ENCODE peak calls at places on chromosomes 3 and 15, in eight cellular contexts. One of them, this sample, is unnamed.

GRCh38 chr15:25248583-25249235 is 190.1 kb downstream of the UBE3A start:
- DNase-seq in esophagus muscularis mucosa: peak; percentile 84
- DNase-seq in heart right ventricle: no peak
- DNase-seq in neuronal stem cell: no peak
- DNase-seq in CD8-positive, alpha-beta memory T cell: no peak
- DNase-seq in A549: no peak
- DNase-seq in spleen: peak; percentile 46
- DNase-seq in HCT116: no peak
- DNase-seq in this sample: no peak

GRCh38 chr3:49668414-49668797 is 5.7 kb upstream of the APEH start:
- DNase-seq in HCT116: no peak
- DNase-seq in spleen: no peak
- DNase-seq in heart right ventricle: no peak
- DNase-seq in A549: peak; percentile 50
- DNase-seq in esophagus muscularis mucosa: no peak
- DNase-seq in CD8-positive, alpha-beta memory T cell: no peak
- DNase-seq in neuronal stem cell: no peak
- DNase-seq in this sample: no peak

GRCh38 chr15:68309024-68309423 is 31.5 kb downstream of the FEM1B start:
- DNase-seq in esophagus muscularis mucosa: peak; percentile 39
- DNase-seq in spleen: no peak
- DNase-seq in neuronal stem cell: no peak
- DNase-seq in A549: peak; percentile 51
- DNase-seq in CD8-positive, alpha-beta memory T cell: no peak
- DNase-seq in HCT116: no peak
- DNase-seq in heart right ventricle: no peak
- DNase-seq in this sample: no peak

GRCh38 chr3:171876651-171877272 is 33.6 kb downstream of the TMEM212 start:
- DNase-seq in spleen: no peak
- DNase-seq in CD8-positive, alpha-beta memory T cell: no peak
- DNase-seq in esophagus muscularis mucosa: no peak
- DNase-seq in neuronal stem cell: no peak
- DNase-seq in A549: peak; percentile 20
- DNase-seq in heart right ventricle: no peak
- DNase-seq in HCT116: no peak
- DNase-seq in this sample: no peak

GRCh38 chr3:112056451-112056929 is 22.0 kb downstream of the TMPRSS7 start:
- DNase-seq in A549: peak; percentile 26
- DNase-seq in esophagus muscularis mucosa: no peak
- DNase-seq in HCT116: no peak
- DNase-seq in CD8-positive, alpha-beta memory T cell: no peak
- DNase-seq in heart right ventricle: no peak
- DNase-seq in spleen: no peak
- DNase-seq in neuronal stem cell: no peak
- DNase-seq in this sample: no peak

GRCh38 chr3:33146791-33147445 is 33.1 kb downstream of the CRTAP start:
- DNase-seq in A549: no peak
- DNase-seq in neuronal stem cell: no peak
- DNase-seq in esophagus muscularis mucosa: peak; percentile 89
- DNase-seq in CD8-positive, alpha-beta memory T cell: no peak
- DNase-seq in heart right ventricle: no peak
- DNase-seq in HCT116: no peak
- DNase-seq in spleen: no peak
- DNase-seq in this sample: no peak

GRCh38 chr3:126317029-126317996 is 39.9 kb downstream of the KLF15 start:
- DNase-seq in spleen: peak; percentile 33
- DNase-seq in heart right ventricle: no peak
- DNase-seq in esophagus muscularis mucosa: peak; percentile 70
- DNase-seq in HCT116: no peak
- DNase-seq in neuronal stem cell: no peak
- DNase-seq in A549: no peak
- DNase-seq in CD8-positive, alpha-beta memory T cell: no peak
- DNase-seq in this sample: no peak

GRCh38 chr3:104629038-104629437 is 737.7 kb upstream of the ALCAM start:
- DNase-seq in esophagus muscularis mucosa: no peak
- DNase-seq in HCT116: peak; percentile 23
- DNase-seq in A549: no peak
- DNase-seq in neuronal stem cell: no peak
- DNase-seq in heart right ventricle: no peak
- DNase-seq in spleen: no peak
- DNase-seq in CD8-positive, alpha-beta memory T cell: no peak
- DNase-seq in this sample: no peak

GRCh38 chr3:123246846-123247245 is 45.1 kb downstream of the SEC22A start:
- DNase-seq in heart right ventricle: no peak
- DNase-seq in esophagus muscularis mucosa: no peak
- DNase-seq in spleen: no peak
- DNase-seq in CD8-positive, alpha-beta memory T cell: no peak
- DNase-seq in HCT116: no peak
- DNase-seq in neuronal stem cell: no peak
- DNase-seq in A549: no peak
- DNase-seq in this sample: no peak

GRCh38 chr15:36667296-36667695 is 87.9 kb downstream of the CDIN1 start:
- DNase-seq in spleen: no peak
- DNase-seq in heart right ventricle: no peak
- DNase-seq in esophagus muscularis mucosa: no peak
- DNase-seq in CD8-positive, alpha-beta memory T cell: no peak
- DNase-seq in A549: no peak
- DNase-seq in neuronal stem cell: no peak
- DNase-seq in HCT116: no peak
- DNase-seq in this sample: no peak

GRCh38 chr3:53224536-53224935 is 31.3 kb downstream of the TKT start:
- DNase-seq in esophagus muscularis mucosa: no peak
- DNase-seq in HCT116: no peak
- DNase-seq in spleen: no peak
- DNase-seq in neuronal stem cell: no peak
- DNase-seq in heart right ventricle: no peak
- DNase-seq in A549: no peak
- DNase-seq in CD8-positive, alpha-beta memory T cell: no peak
- DNase-seq in this sample: no peak

GRCh38 chr15:92439311-92439710 is 45.6 kb downstream of the ST8SIA2 start:
- DNase-seq in spleen: no peak
- DNase-seq in heart right ventricle: no peak
- DNase-seq in A549: no peak
- DNase-seq in HCT116: no peak
- DNase-seq in CD8-positive, alpha-beta memory T cell: no peak
- DNase-seq in esophagus muscularis mucosa: no peak
- DNase-seq in neuronal stem cell: no peak
- DNase-seq in this sample: peak; percentile 5

DNA sequence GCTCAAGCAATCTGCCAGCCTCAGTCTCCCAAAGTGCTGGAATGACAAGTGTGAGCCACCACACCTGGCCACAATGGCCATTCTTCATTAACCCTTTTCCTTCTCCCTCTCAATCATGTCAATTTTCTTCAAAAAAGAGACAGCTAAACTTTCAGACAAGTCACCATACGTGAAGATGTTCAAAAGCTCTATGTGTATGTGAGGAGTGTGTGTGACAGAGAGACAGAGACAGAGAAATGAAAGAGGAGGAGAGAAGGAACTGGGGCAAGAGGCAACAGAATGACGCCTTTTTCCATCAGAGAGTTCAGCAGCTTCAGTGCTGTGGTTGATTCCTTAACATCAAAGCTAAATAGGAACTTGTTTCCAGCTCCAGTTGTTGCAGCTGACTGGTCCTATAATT is 27.4 kb downstream of the OSBPL10 start:
- DNase-seq in neuronal stem cell: no peak
- DNase-seq in heart right ventricle: no peak
- DNase-seq in esophagus muscularis mucosa: peak; percentile 62
- DNase-seq in A549: no peak
- DNase-seq in CD8-positive, alpha-beta memory T cell: no peak
- DNase-seq in spleen: no peak
- DNase-seq in HCT116: no peak
- DNase-seq in this sample: no peak
- H3K4me1 ChIP-seq in neuronal stem cell: no peaks in the 10 kb centered on the region
- H3K4me1 ChIP-seq in heart right ventricle: peaks cover 7% of the 10 kb centered on the region
- H3K4me1 ChIP-seq in esophagus muscularis mucosa: peaks cover 15% of the 10 kb centered on the region
- H3K4me1 ChIP-seq in A549: peaks cover 7% of the 10 kb centered on the region
- H3K4me1 ChIP-seq in CD8-positive, alpha-beta memory T cell: no peaks in the 10 kb centered on the region
- H3K4me1 ChIP-seq in spleen: peaks cover 6% of the 10 kb centered on the region
- H3K4me1 ChIP-seq in HCT116: no peaks in the 10 kb centered on the region
- H3K4me1 ChIP-seq in this sample: peaks cover 1% of the 10 kb centered on the region

GRCh38 chr3:186454881-186455703 is 89.1 kb downstream of the CRYGS start:
- DNase-seq in CD8-positive, alpha-beta memory T cell: no peak
- DNase-seq in HCT116: no peak
- DNase-seq in neuronal stem cell: no peak
- DNase-seq in heart right ventricle: no peak
- DNase-seq in spleen: no peak
- DNase-seq in esophagus muscularis mucosa: peak; percentile 72
- DNase-seq in A549: no peak
- DNase-seq in this sample: no peak
- H3K9me3 ChIP-seq in CD8-positive, alpha-beta memory T cell: no peaks in the 10 kb centered on the region
- H3K9me3 ChIP-seq in HCT116: no peaks in the 10 kb centered on the region
- H3K9me3 ChIP-seq in neuronal stem cell: no peaks in the 10 kb centered on the region
- H3K9me3 ChIP-seq in heart right ventricle: no peaks in the 10 kb centered on the region
- H3K9me3 ChIP-seq in spleen: no peaks in the 10 kb centered on the region
- H3K9me3 ChIP-seq in esophagus muscularis mucosa: no peaks in the 10 kb centered on the region
- H3K9me3 ChIP-seq in A549: no peaks in the 10 kb centered on the region
- H3K9me3 ChIP-seq in this sample: no peaks in the 10 kb centered on the region

GRCh38 chr15:81299630-81300273 is 24.2 kb downstream of the STARD5 start:
- DNase-seq in HCT116: no peak
- DNase-seq in spleen: no peak
- DNase-seq in neuronal stem cell: no peak
- DNase-seq in esophagus muscularis mucosa: no peak
- DNase-seq in heart right ventricle: no peak
- DNase-seq in CD8-positive, alpha-beta memory T cell: no peak
- DNase-seq in A549: no peak
- DNase-seq in this sample: peak; percentile 56
- H3K4me1 ChIP-seq in HCT116: peaks cover 11% of the 10 kb centered on the region
- H3K4me1 ChIP-seq in spleen: peaks cover 45% of the 10 kb centered on the region
- H3K4me1 ChIP-seq in neuronal stem cell: peaks cover 22% of the 10 kb centered on the region
- H3K4me1 ChIP-seq in esophagus muscularis mucosa: peaks cover 20% of the 10 kb centered on the region
- H3K4me1 ChIP-seq in heart right ventricle: peaks cover 7% of the 10 kb centered on the region
- H3K4me1 ChIP-seq in CD8-positive, alpha-beta memory T cell: peaks cover 61% of the 10 kb centered on the region
- H3K4me1 ChIP-seq in A549: peaks cover 16% of the 10 kb centered on the region
- H3K4me1 ChIP-seq in this sample: peaks cover 4% of the 10 kb centered on the region

GRCh38 chr15:72824112-72824511 is 40.6 kb upstream of the ADPGK start:
- DNase-seq in CD8-positive, alpha-beta memory T cell: no peak
- DNase-seq in HCT116: no peak
- DNase-seq in neuronal stem cell: no peak
- DNase-seq in A549: no peak
- DNase-seq in heart right ventricle: no peak
- DNase-seq in esophagus muscularis mucosa: no peak
- DNase-seq in spleen: no peak
- DNase-seq in this sample: no peak

GRCh38 chr15:72824781-72825180 is 41.2 kb upstream of the ADPGK start:
- DNase-seq in HCT116: no peak
- DNase-seq in A549: no peak
- DNase-seq in heart right ventricle: no peak
- DNase-seq in spleen: no peak
- DNase-seq in CD8-positive, alpha-beta memory T cell: no peak
- DNase-seq in neuronal stem cell: no peak
- DNase-seq in esophagus muscularis mucosa: no peak
- DNase-seq in this sample: no peak

GRCh38 chr15:72818632-72819031 is 35.1 kb upstream of the ADPGK start:
- DNase-seq in neuronal stem cell: no peak
- DNase-seq in A549: no peak
- DNase-seq in heart right ventricle: no peak
- DNase-seq in HCT116: no peak
- DNase-seq in esophagus muscularis mucosa: no peak
- DNase-seq in spleen: no peak
- DNase-seq in CD8-positive, alpha-beta memory T cell: no peak
- DNase-seq in this sample: no peak

GRCh38 chr15:72825831-72826230 is 42.3 kb upstream of the ADPGK start:
- DNase-seq in heart right ventricle: no peak
- DNase-seq in spleen: no peak
- DNase-seq in A549: no peak
- DNase-seq in esophagus muscularis mucosa: no peak
- DNase-seq in CD8-positive, alpha-beta memory T cell: no peak
- DNase-seq in neuronal stem cell: no peak
- DNase-seq in HCT116: no peak
- DNase-seq in this sample: no peak

DNA sequence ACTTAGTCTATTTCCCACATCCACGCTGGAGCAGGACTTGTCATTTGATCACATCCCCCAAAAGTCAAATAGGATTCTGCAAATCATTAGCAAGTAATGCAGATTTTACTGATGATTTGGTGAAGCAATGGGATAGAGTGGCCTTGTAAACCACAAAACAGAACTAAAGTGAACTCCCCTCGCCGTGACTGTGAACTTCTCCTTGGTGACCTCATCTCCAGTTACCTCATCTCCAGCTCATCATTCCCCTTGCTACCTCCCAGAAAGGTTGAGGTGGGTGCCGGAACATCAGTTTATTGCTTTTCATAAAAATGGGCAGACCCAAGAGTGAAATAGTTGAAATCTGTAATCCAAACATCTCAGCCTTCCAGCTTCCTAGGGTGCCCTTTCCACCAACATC is 36.7 kb upstream of the ADPGK start:
- DNase-seq in esophagus muscularis mucosa: no peak
- DNase-seq in spleen: no peak
- DNase-seq in heart right ventricle: no peak
- DNase-seq in HCT116: no peak
- DNase-seq in A549: no peak
- DNase-seq in neuronal stem cell: no peak
- DNase-seq in CD8-positive, alpha-beta memory T cell: no peak
- DNase-seq in this sample: no peak
- H3K9me3 ChIP-seq in esophagus muscularis mucosa: no peaks in the 10 kb centered on the region
- H3K9me3 ChIP-seq in spleen: no peaks in the 10 kb centered on the region
- H3K9me3 ChIP-seq in heart right ventricle: no peaks in the 10 kb centered on the region
- H3K9me3 ChIP-seq in HCT116: no peaks in the 10 kb centered on the region
- H3K9me3 ChIP-seq in A549: no peaks in the 10 kb centered on the region
- H3K9me3 ChIP-seq in neuronal stem cell: peaks cover 3% of the 10 kb centered on the region
- H3K9me3 ChIP-seq in CD8-positive, alpha-beta memory T cell: no peaks in the 10 kb centered on the region
- H3K9me3 ChIP-seq in this sample: no peaks in the 10 kb centered on the region

This sample was measured in ascending aorta.